ENCODE peak calls at places on chromosomes 7 and 10, in nine cellular contexts. U is T-helper 2 cell; F is colonic mucosa; T is activated effector memory CD4-positive, alpha-beta T cell treated with Interleukin-2 at 50 U/mL for 16 hours; H is T-cell; M is EL; J is thyroid gland; C is GM23338; I is RWPE1. Y is an unnamed sample.

GRCh38 chr10:78250313-78251040 is 216.8 kb downstream of the RPS24 start:
- DNase-seq in U (peak), F (no peak), T (no peak), H (no peak), M (no peak), J (peak), C (no peak), I (no peak), Y (no peak)

GRCh38 chr10:49654036-49654693 is 25.3 kb upstream of the C10orf53 start:
- DNase-seq in U (no peak), F (no peak), T (no peak), H (no peak), M (no peak), J (no peak), C (no peak), I (no peak), Y (no peak)

GRCh38 chr10:112765717-112766235 is 184.3 kb upstream of the TCF7L2 start:
- DNase-seq in U (no peak), F (no peak), T (no peak), H (no peak), M (no peak), J (no peak), C (peak), I (no peak), Y (peak)

GRCh38 chr7:105487559-105488218 is 34.4 kb downstream of the PUS7 start:
- DNase-seq in U (peak), F (no peak), T (no peak), H (no peak), M (peak), J (no peak), C (no peak), I (peak), Y (peak)

GRCh38 chr7:31466036-31466435 is 47.9 kb upstream of the ITPRID1 start:
- DNase-seq in U (no peak), F (no peak), T (no peak), H (no peak), M (no peak), J (no peak), C (peak), I (no peak), Y (peak)

GRCh38 chr7:78476851-78477405 is 678.4 kb downstream of the PHTF2 start:
- DNase-seq in U (no peak), F (no peak), T (no peak), H (no peak), M (no peak), J (no peak), C (no peak), I (no peak), Y (no peak)

GRCh38 chr10:118915161-118915560 is 114.4 kb upstream of the NANOS1 start:
- DNase-seq in U (no peak), F (no peak), T (no peak), H (no peak), M (no peak), J (no peak), C (no peak), I (no peak), Y (no peak)

GRCh38 chr7:120611959-120612358 is 246.0 kb downstream of the TSPAN12 start:
- DNase-seq in U (no peak), F (no peak), T (no peak), H (no peak), M (no peak), J (no peak), C (no peak), I (no peak), Y (no peak)

GRCh38 chr10:77648472-77648871 is 10.9 kb upstream of the KCNMA1 start:
- DNase-seq in U (no peak), F (no peak), T (no peak), H (no peak), M (no peak), J (no peak), C (no peak), I (peak), Y (no peak)

GRCh38 chr7:29345590-29345989 is 151.0 kb downstream of the CHN2 start:
- DNase-seq in U (peak), F (peak), T (no peak), H (no peak), M (peak), J (peak), C (peak), I (peak), Y (peak)

GRCh38 chr10:35739998-35740397 is 97.9 kb upstream of the FZD8 start:
- DNase-seq in U (no peak), F (no peak), T (no peak), H (no peak), M (peak), J (no peak), C (no peak), I (peak), Y (peak)

GRCh38 chr7:46565257-46565656 is 644.2 kb upstream of the IGFBP3 start:
- DNase-seq in U (no peak), F (no peak), T (no peak), H (no peak), M (no peak), J (no peak), C (no peak), I (peak), Y (no peak)

GRCh38 chr10:51063659-51064535 is 10.4 kb upstream of the PRKG1 start:
- DNase-seq in U (no peak), F (no peak), T (no peak), H (no peak), M (peak), J (no peak), C (peak), I (peak), Y (peak)

GRCh38 chr10:55283041-55283440 is 482.0 kb upstream of the PCDH15 start:
- DNase-seq in U (no peak), F (no peak), T (no peak), H (no peak), M (no peak), J (no peak), C (no peak), I (no peak), Y (no peak)

GRCh38 chr10:22655312-22655973 is 58.9 kb downstream of the PIP4K2A start:
- DNase-seq in U (peak), F (no peak), T (no peak), H (peak), M (peak), J (peak), C (no peak), I (peak), Y (no peak)

GRCh38 chr10:124092270-124093075 is 925 bp downstream of the CHST15 start:
- DNase-seq in U (no peak), F (peak), T (no peak), H (no peak), M (peak), J (peak), C (peak), I (peak), Y (peak)

GRCh38 chr7:37097276-37097675 is 351.4 kb downstream of the ELMO1 start:
- DNase-seq in U (no peak), F (no peak), T (no peak), H (no peak), M (no peak), J (no peak), C (no peak), I (no peak), Y (no peak)

GRCh38 chr10:33145451-33146188 is 187.6 kb upstream of the ITGB1 start:
- DNase-seq in U (no peak), F (no peak), T (no peak), H (no peak), M (no peak), J (no peak), C (no peak), I (no peak), Y (no peak)

GRCh38 chr7:130356760-130357611 is 12.4 kb downstream of the CPA5 start:
- DNase-seq in U (no peak), F (no peak), T (no peak), H (no peak), M (peak), J (peak), C (no peak), I (peak), Y (peak)

GRCh38 chr7:46616636-46617035 is 695.6 kb upstream of the IGFBP3 start:
- DNase-seq in U (no peak), F (no peak), T (no peak), H (no peak), M (peak), J (no peak), C (no peak), I (no peak), Y (peak)

GRCh38 chr10:132395704-132396494 is 1.1 kb upstream of the PWWP2B start:
- DNase-seq in U (no peak), F (peak), T (no peak), H (peak), M (no peak), J (peak), C (peak), I (no peak), Y (peak)

GRCh38 chr10:109343293-109343692 is 580.0 kb downstream of the XPNPEP1 start:
- DNase-seq in U (no peak), F (no peak), T (no peak), H (no peak), M (peak), J (no peak), C (no peak), I (no peak), Y (no peak)

GRCh38 chr10:80324086-80324485 is 32.5 kb downstream of the DYDC1 start:
- DNase-seq in U (peak), F (no peak), T (no peak), H (no peak), M (peak), J (no peak), C (no peak), I (peak), Y (no peak)

GRCh38 chr7:148045521-148045920 is 545.0 kb upstream of the C7orf33 start:
- DNase-seq in U (no peak), F (no peak), T (no peak), H (no peak), M (no peak), J (no peak), C (no peak), I (no peak), Y (no peak)

GRCh38 chr10:114719311-114719710 is 61.2 kb upstream of the ABLIM1 start:
- DNase-seq in U (no peak), F (peak), T (no peak), H (no peak), M (no peak), J (peak), C (no peak), I (no peak), Y (no peak)

GRCh38 chr10:3584926-3585784 is 199.9 kb downstream of the KLF6 start:
- DNase-seq in U (no peak), F (no peak), T (no peak), H (no peak), M (no peak), J (peak), C (no peak), I (no peak), Y (no peak)

GRCh38 chr7:102890292-102890970 is 22.4 kb upstream of the LRRC17 start:
- DNase-seq in U (no peak), F (no peak), T (no peak), H (no peak), M (peak), J (no peak), C (no peak), I (no peak), Y (no peak)

GRCh38 chr7:20307901-20308300 is 22.8 kb upstream of the ITGB8 start:
- DNase-seq in U (no peak), F (no peak), T (no peak), H (no peak), M (no peak), J (no peak), C (peak), I (no peak), Y (peak)

GRCh38 chr10:21134645-21135395 is 237.7 kb upstream of the NEBL start:
- DNase-seq in U (no peak), F (peak), T (no peak), H (no peak), M (no peak), J (no peak), C (no peak), I (peak), Y (no peak)

GRCh38 chr10:79223346-79224048 is 123.8 kb upstream of the PPIF start:
- DNase-seq in U (no peak), F (no peak), T (no peak), H (no peak), M (no peak), J (peak), C (peak), I (no peak), Y (peak)

GRCh38 chr10:117699436-117700075 is 157.0 kb downstream of the EMX2 start:
- DNase-seq in U (no peak), F (no peak), T (no peak), H (no peak), M (no peak), J (no peak), C (no peak), I (no peak), Y (no peak)

GRCh38 chr10:132447446-132448247 is 50.6 kb downstream of the PWWP2B start:
- DNase-seq in U (peak), F (peak), T (peak), H (peak), M (peak), J (peak), C (peak), I (peak), Y (peak)

GRCh38 chr10:121266370-121266769 is 331.9 kb downstream of the FGFR2 start:
- DNase-seq in U (no peak), F (no peak), T (no peak), H (no peak), M (no peak), J (no peak), C (no peak), I (no peak), Y (no peak)

GRCh38 chr10:58137813-58138212 is 129.9 kb downstream of the IPMK start:
- DNase-seq in U (no peak), F (no peak), T (no peak), H (no peak), M (no peak), J (no peak), C (no peak), I (no peak), Y (no peak)

GRCh38 chr7:17185690-17186070 is 112.8 kb upstream of the AHR start:
- DNase-seq in U (peak), F (no peak), T (no peak), H (no peak), M (peak), J (no peak), C (no peak), I (no peak), Y (no peak)

GRCh38 chr10:49260636-49261296 is 38.2 kb upstream of the C10orf71 start:
- DNase-seq in U (no peak), F (no peak), T (no peak), H (no peak), M (no peak), J (no peak), C (no peak), I (no peak), Y (no peak)

GRCh38 chr7:101494602-101495329 is 132.1 kb downstream of the COL26A1 start:
- DNase-seq in U (no peak), F (no peak), T (no peak), H (no peak), M (no peak), J (peak), C (peak), I (no peak), Y (peak)

GRCh38 chr10:99595770-99596465 is 24.3 kb downstream of the SLC25A28 start:
- DNase-seq in U (no peak), F (no peak), T (no peak), H (no peak), M (no peak), J (no peak), C (peak), I (no peak), Y (peak)

Y was measured in mesendoderm.